ENCODE peak calls at places on chromosomes 12 and 14, in nine cellular contexts. W, Q, D, O, N, Y, H, A and P are unnamed samples.
A peak's percentile ranks its signal among the peaks of the same experiment; 100 is the strongest.

GRCh38 chr14:29463727-29464370 is 463.8 kb downstream of the PRKD1 start:
- DNase-seq in W (no peak), D (no peak), O (no peak), H (no peak), N (peak; percentile 33), Q (no peak), Y (no peak), A (no peak), P (no peak)

GRCh38 chr12:48940181-48940580 is 14.9 kb upstream of the FKBP11 start:
- DNase-seq in Q (no peak), O (no peak), Y (peak; percentile 25), A (no peak), N (no peak), H (peak; percentile 26), W (no peak), D (no peak), P (no peak)

GRCh38 chr14:23101986-23102625 is 2.7 kb downstream of the CIROP start:
- DNase-seq in H (no peak), Q (no peak), Y (no peak), N (no peak), W (no peak), D (no peak), A (no peak), O (no peak), P (no peak)

GRCh38 chr12:120115692-120116442 is 686 bp downstream of the RAB35 start:
- DNase-seq in N (peak; percentile 40), H (peak; percentile 26), A (peak; percentile 63), W (peak; percentile 30), O (no peak), D (no peak), Q (no peak), Y (peak; percentile 54), P (no peak)

GRCh38 chr12:64821116-64821630 is 3.3 kb upstream of the TBC1D30 start:
- DNase-seq in A (no peak), W (no peak), D (no peak), Y (no peak), O (no peak), H (no peak), N (no peak), Q (no peak), P (no peak)

GRCh38 chr14:100824156-100824555 is 1.8 kb upstream of the MEG3 start:
- DNase-seq in W (peak; percentile 57), O (no peak), A (no peak), D (no peak), Y (peak; percentile 26), N (peak; percentile 60), H (peak; percentile 49), Q (peak; percentile 57), P (no peak)

GRCh38 chr12:93130371-93131049 is 201.4 kb upstream of the EEA1 start:
- DNase-seq in Y (no peak), D (no peak), O (no peak), N (no peak), H (no peak), Q (no peak), A (no peak), W (no peak), P (no peak)

GRCh38 chr12:122501489-122501989 is 807 bp upstream of the ZCCHC8 start:
- DNase-seq in N (no peak), H (no peak), Y (no peak), A (no peak), D (no peak), O (no peak), Q (no peak), W (no peak), P (no peak)

GRCh38 chr14:65585216-65585615 is 172.7 kb downstream of the FUT8 start:
- DNase-seq in Y (no peak), W (no peak), H (no peak), O (no peak), D (no peak), N (no peak), Q (no peak), A (no peak), P (no peak)

GRCh38 chr14:57943038-57943437 is 77.1 kb upstream of the SLC35F4 start:
- DNase-seq in Y (no peak), N (peak; percentile 62), W (no peak), A (no peak), O (no peak), H (no peak), D (no peak), Q (no peak), P (no peak)

GRCh38 chr12:31682136-31682962 is 22.9 kb downstream of the ETFBKMT start:
- DNase-seq in W (peak; percentile 23), Y (peak; percentile 72), O (no peak), Q (no peak), D (peak; percentile 70), H (peak; percentile 82), A (peak; percentile 63), N (peak; percentile 96), P (peak; percentile 58)

GRCh38 chr12:1531654-1532366 is 62.6 kb downstream of the FBXL14 start:
- DNase-seq in H (no peak), Y (no peak), D (no peak), Q (no peak), A (no peak), W (no peak), O (no peak), N (no peak), P (no peak)

GRCh38 chr14:20613094-20614037 is 22.2 kb upstream of the RNASE12 start:
- DNase-seq in H (peak; percentile 99), Y (peak; percentile 90), Q (peak; percentile 78), O (peak; percentile 62), D (peak; percentile 94), A (peak; percentile 87), N (peak; percentile 99), W (peak; percentile 67), P (peak; percentile 75)

GRCh38 chr12:33795536-33795935 is 226.8 kb upstream of the ALG10 start:
- DNase-seq in H (no peak), N (no peak), O (no peak), Y (no peak), D (no peak), W (no peak), A (no peak), Q (no peak), P (no peak)

GRCh38 chr12:112686373-112686772 is 105.2 kb upstream of the RPH3A start:
- DNase-seq in Y (no peak), A (no peak), Q (no peak), O (no peak), D (no peak), N (no peak), W (no peak), H (peak; percentile 3), P (no peak)

GRCh38 chr12:110548678-110549077 is 34.4 kb downstream of the PPTC7 start:
- DNase-seq in H (peak; percentile 79), A (no peak), Y (no peak), D (no peak), Q (no peak), W (no peak), O (peak; percentile 32), N (no peak), P (no peak)

GRCh38 chr12:13254311-13254710 is 57.8 kb downstream of the EMP1 start:
- DNase-seq in N (no peak), O (no peak), A (no peak), W (no peak), Y (no peak), Q (no peak), D (no peak), H (no peak), P (no peak)

GRCh38 chr14:65360144-65360784 is 52.3 kb upstream of the FUT8 start:
- DNase-seq in W (no peak), N (no peak), O (no peak), A (no peak), D (no peak), Y (no peak), H (no peak), Q (no peak), P (no peak)

GRCh38 chr14:105918496-105919262 is 392.3 kb downstream of the TMEM121 start:
- DNase-seq in Q (no peak), A (no peak), W (peak; percentile 5), O (no peak), Y (no peak), N (no peak), H (no peak), D (no peak), P (peak; percentile 8)
- H3K9me3 ChIP-seq in Q (peaks cover 7% of the 10 kb centered on the region), A (no peaks in the 10 kb centered on the region), W (peaks cover 34% of the 10 kb centered on the region), O (no peaks in the 10 kb centered on the region), Y (no peaks in the 10 kb centered on the region), N (no peaks in the 10 kb centered on the region), H (peaks cover 40% of the 10 kb centered on the region), D (no peaks in the 10 kb centered on the region), P (no peaks in the 10 kb centered on the region)

GRCh38 chr14:105857223-105857815 is 330.9 kb downstream of the TMEM121 start:
- DNase-seq in D (peak; percentile 33), Y (no peak), O (no peak), N (no peak), A (no peak), Q (no peak), H (no peak), W (peak; percentile 7), P (no peak)
- H3K9me3 ChIP-seq in D (no peaks in the 10 kb centered on the region), Y (no peaks in the 10 kb centered on the region), O (no peaks in the 10 kb centered on the region), N (no peaks in the 10 kb centered on the region), A (no peaks in the 10 kb centered on the region), Q (no peaks in the 10 kb centered on the region), H (peaks cover 75% of the 10 kb centered on the region), W (no peaks in the 10 kb centered on the region), P (no peaks in the 10 kb centered on the region)

GRCh38 chr12:104232609-104233280 is 17.2 kb downstream of the TXNRD1 start:
- DNase-seq in A (no peak), H (no peak), D (no peak), Y (no peak), W (no peak), N (no peak), Q (no peak), O (no peak), P (no peak)
- H3K9me3 ChIP-seq in A (peaks cover 55% of the 10 kb centered on the region), H (peaks cover 30% of the 10 kb centered on the region), D (no peaks in the 10 kb centered on the region), Y (no peaks in the 10 kb centered on the region), W (peaks cover 44% of the 10 kb centered on the region), N (peaks cover 18% of the 10 kb centered on the region), Q (peaks cover 28% of the 10 kb centered on the region), O (no peaks in the 10 kb centered on the region), P (no peaks in the 10 kb centered on the region)

GRCh38 chr12:130126023-130126432 is 36.2 kb upstream of the FZD10 start:
- DNase-seq in O (no peak), D (no peak), Q (peak; percentile 67), N (no peak), A (peak; percentile 33), W (peak; percentile 49), Y (peak; percentile 20), H (no peak), P (no peak)

GRCh38 chr12:130124605-130125244 is 37.5 kb upstream of the FZD10 start:
- DNase-seq in D (no peak), N (no peak), A (no peak), O (no peak), H (no peak), Q (no peak), Y (no peak), W (no peak), P (no peak)

GRCh38 chr12:130127527-130127908 is 34.7 kb upstream of the FZD10 start:
- DNase-seq in W (no peak), O (peak; percentile 35), D (no peak), A (no peak), Q (peak; percentile 56), Y (peak; percentile 55), N (no peak), H (no peak), P (no peak)

GRCh38 chr12:130121246-130122005 is 40.8 kb upstream of the FZD10 start:
- DNase-seq in Y (no peak), D (no peak), H (no peak), Q (no peak), W (no peak), A (no peak), N (no peak), O (no peak), P (no peak)

DNA sequence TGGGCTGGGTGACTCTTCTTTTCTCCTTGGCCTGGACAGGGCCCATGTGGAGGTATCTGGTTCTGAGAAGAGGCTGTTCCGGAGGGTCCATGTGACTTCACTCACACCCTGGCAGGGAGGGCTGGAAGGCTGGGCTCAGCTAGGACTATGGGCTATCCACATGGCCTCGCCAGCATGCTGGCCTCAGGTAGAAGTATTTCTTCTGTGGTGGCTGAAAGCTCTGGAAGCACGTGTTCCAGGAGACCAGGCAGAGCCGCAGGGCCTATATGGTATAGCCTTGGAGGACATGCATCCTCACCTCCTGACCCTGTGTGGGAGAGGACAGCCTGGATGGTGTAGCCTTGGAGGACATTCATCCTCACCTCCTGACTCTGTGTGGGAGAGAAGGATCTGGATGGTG is 38.2 kb upstream of the FZD10 start:
- DNase-seq in A (no peak), N (no peak), H (no peak), D (no peak), Y (no peak), W (no peak), Q (no peak), O (no peak), P (no peak)
- H3K9me3 ChIP-seq in A (no peaks in the 10 kb centered on the region), N (no peaks in the 10 kb centered on the region), H (peaks cover 44% of the 10 kb centered on the region), D (no peaks in the 10 kb centered on the region), Y (no peaks in the 10 kb centered on the region), W (peaks cover 5% of the 10 kb centered on the region), Q (no peaks in the 10 kb centered on the region), O (no peaks in the 10 kb centered on the region), P (no peaks in the 10 kb centered on the region)